ENCODE peak calls at places on chromosomes 1 and 21, in six cellular contexts. One of them, this sample, is unnamed.

GRCh38 chr21:41605178-41605933 is 97.4 kb upstream of the TMPRSS2 start:
- DNase-seq in adrenal gland: no peak
- DNase-seq in IMR-90: no peak
- DNase-seq in prostate gland: peak; percentile 75
- DNase-seq in HCT116: no peak
- DNase-seq in heart left ventricle: no peak
- DNase-seq in this sample: peak; percentile 44

GRCh38 chr1:18253093-18253492 is 145.5 kb downstream of the IGSF21 start:
- DNase-seq in adrenal gland: no peak
- DNase-seq in IMR-90: no peak
- DNase-seq in prostate gland: no peak
- DNase-seq in HCT116: no peak
- DNase-seq in heart left ventricle: no peak
- DNase-seq in this sample: no peak

GRCh38 chr21:37631319-37632117 is 264.9 kb downstream of the DYRK1A start:
- DNase-seq in adrenal gland: no peak
- DNase-seq in IMR-90: no peak
- DNase-seq in prostate gland: peak; percentile 35
- DNase-seq in HCT116: no peak
- DNase-seq in heart left ventricle: no peak
- DNase-seq in this sample: no peak

GRCh38 chr1:60281360-60281932 is 207.9 kb upstream of the C1orf87 start:
- DNase-seq in adrenal gland: peak; percentile 58
- DNase-seq in IMR-90: peak; percentile 30
- DNase-seq in prostate gland: peak; percentile 63
- DNase-seq in HCT116: peak; percentile 83
- DNase-seq in heart left ventricle: peak; percentile 72
- DNase-seq in this sample: peak; percentile 16

GRCh38 chr21:36708512-36709029 is 9.7 kb downstream of the SIM2 start:
- DNase-seq in adrenal gland: no peak
- DNase-seq in IMR-90: no peak
- DNase-seq in prostate gland: no peak
- DNase-seq in HCT116: no peak
- DNase-seq in heart left ventricle: no peak
- DNase-seq in this sample: no peak

GRCh38 chr1:55050283-55050682 is 10.9 kb downstream of the PCSK9 start:
- DNase-seq in adrenal gland: peak; percentile 63
- DNase-seq in IMR-90: peak; percentile 62
- DNase-seq in prostate gland: no peak
- DNase-seq in HCT116: no peak
- DNase-seq in heart left ventricle: no peak
- DNase-seq in this sample: peak; percentile 36

GRCh38 chr1:41379741-41380130 is 18.5 kb downstream of the FOXO6 start:
- DNase-seq in adrenal gland: no peak
- DNase-seq in IMR-90: no peak
- DNase-seq in prostate gland: no peak
- DNase-seq in HCT116: no peak
- DNase-seq in heart left ventricle: no peak
- DNase-seq in this sample: no peak

GRCh38 chr1:94993931-94994645 is 67.2 kb upstream of the CNN3 start:
- DNase-seq in adrenal gland: no peak
- DNase-seq in IMR-90: no peak
- DNase-seq in prostate gland: no peak
- DNase-seq in HCT116: no peak
- DNase-seq in heart left ventricle: no peak
- DNase-seq in this sample: no peak

GRCh38 chr1:31683997-31684396 is 19.8 kb downstream of the COL16A1 start:
- DNase-seq in adrenal gland: no peak
- DNase-seq in IMR-90: no peak
- DNase-seq in prostate gland: no peak
- DNase-seq in HCT116: no peak
- DNase-seq in heart left ventricle: no peak
- DNase-seq in this sample: no peak

GRCh38 chr1:7585216-7585907 is 185.7 kb upstream of the VAMP3 start:
- DNase-seq in adrenal gland: no peak
- DNase-seq in IMR-90: no peak
- DNase-seq in prostate gland: no peak
- DNase-seq in HCT116: no peak
- DNase-seq in heart left ventricle: no peak
- DNase-seq in this sample: no peak

GRCh38 chr1:72137665-72138064 is 144.7 kb downstream of the NEGR1 start:
- DNase-seq in adrenal gland: no peak
- DNase-seq in IMR-90: no peak
- DNase-seq in prostate gland: no peak
- DNase-seq in HCT116: no peak
- DNase-seq in heart left ventricle: no peak
- DNase-seq in this sample: no peak

GRCh38 chr1:231723146-231723545 is 96.6 kb downstream of the DISC1 start:
- DNase-seq in adrenal gland: no peak
- DNase-seq in IMR-90: no peak
- DNase-seq in prostate gland: no peak
- DNase-seq in HCT116: no peak
- DNase-seq in heart left ventricle: no peak
- DNase-seq in this sample: no peak

GRCh38 chr1:230201445-230201844 is 134.4 kb downstream of the GALNT2 start:
- DNase-seq in adrenal gland: peak; percentile 70
- DNase-seq in IMR-90: no peak
- DNase-seq in prostate gland: no peak
- DNase-seq in HCT116: no peak
- DNase-seq in heart left ventricle: no peak
- DNase-seq in this sample: no peak

GRCh38 chr1:226519741-226520598 is 28.6 kb upstream of the STUM start:
- DNase-seq in adrenal gland: no peak
- DNase-seq in IMR-90: no peak
- DNase-seq in prostate gland: no peak
- DNase-seq in HCT116: no peak
- DNase-seq in heart left ventricle: no peak
- DNase-seq in this sample: no peak

GRCh38 chr1:13813398-13814012 is 113.5 kb downstream of the PRDM2 start:
- DNase-seq in adrenal gland: peak; percentile 38
- DNase-seq in IMR-90: no peak
- DNase-seq in prostate gland: no peak
- DNase-seq in HCT116: no peak
- DNase-seq in heart left ventricle: peak; percentile 50
- DNase-seq in this sample: peak; percentile 34

GRCh38 chr1:205827623-205828022 is 14.6 kb upstream of the SLC41A1 start:
- DNase-seq in adrenal gland: no peak
- DNase-seq in IMR-90: no peak
- DNase-seq in prostate gland: no peak
- DNase-seq in HCT116: no peak
- DNase-seq in heart left ventricle: peak; percentile 55
- DNase-seq in this sample: no peak

GRCh38 chr1:174939771-174940545 is 59.8 kb upstream of the CACYBP start:
- DNase-seq in adrenal gland: no peak
- DNase-seq in IMR-90: no peak
- DNase-seq in prostate gland: no peak
- DNase-seq in HCT116: no peak
- DNase-seq in heart left ventricle: no peak
- DNase-seq in this sample: no peak
- TF ChIP-seq POLR2A in adrenal gland: no peak
- TF ChIP-seq POLR2A in IMR-90: no peak
- TF ChIP-seq POLR2A in prostate gland: no peak
- TF ChIP-seq POLR2A in HCT116: no peak
- TF ChIP-seq POLR2A in heart left ventricle: no peak
- TF ChIP-seq POLR2A in this sample: no peak

GRCh38 chr1:184033711-184034167 is 3.8 kb downstream of the COLGALT2 start:
- DNase-seq in adrenal gland: no peak
- DNase-seq in IMR-90: peak; percentile 76
- DNase-seq in prostate gland: no peak
- DNase-seq in HCT116: no peak
- DNase-seq in heart left ventricle: no peak
- DNase-seq in this sample: no peak
- TF ChIP-seq POLR2A in adrenal gland: no peak
- TF ChIP-seq POLR2A in IMR-90: no peak
- TF ChIP-seq POLR2A in prostate gland: no peak
- TF ChIP-seq POLR2A in HCT116: no peak
- TF ChIP-seq POLR2A in heart left ventricle: no peak
- TF ChIP-seq POLR2A in this sample: no peak

GRCh38 chr1:209827384-209828261 is at the start of gene UTP25:
- DNase-seq in adrenal gland: peak; percentile 93
- DNase-seq in IMR-90: peak; percentile 97
- DNase-seq in prostate gland: peak; percentile 86
- DNase-seq in HCT116: peak; percentile 96
- DNase-seq in heart left ventricle: peak; percentile 94
- DNase-seq in this sample: peak; percentile 98
- TF ChIP-seq POLR2A in adrenal gland: peak; percentile 51
- TF ChIP-seq POLR2A in IMR-90: no peak
- TF ChIP-seq POLR2A in prostate gland: peak; percentile 53
- TF ChIP-seq POLR2A in HCT116: peak; percentile 89
- TF ChIP-seq POLR2A in heart left ventricle: no peak
- TF ChIP-seq POLR2A in this sample: no peak

GRCh38 chr1:66119148-66119547 is 326.5 kb downstream of the PDE4B start:
- DNase-seq in adrenal gland: no peak
- DNase-seq in IMR-90: no peak
- DNase-seq in prostate gland: no peak
- DNase-seq in HCT116: no peak
- DNase-seq in heart left ventricle: no peak
- DNase-seq in this sample: no peak

DNA sequence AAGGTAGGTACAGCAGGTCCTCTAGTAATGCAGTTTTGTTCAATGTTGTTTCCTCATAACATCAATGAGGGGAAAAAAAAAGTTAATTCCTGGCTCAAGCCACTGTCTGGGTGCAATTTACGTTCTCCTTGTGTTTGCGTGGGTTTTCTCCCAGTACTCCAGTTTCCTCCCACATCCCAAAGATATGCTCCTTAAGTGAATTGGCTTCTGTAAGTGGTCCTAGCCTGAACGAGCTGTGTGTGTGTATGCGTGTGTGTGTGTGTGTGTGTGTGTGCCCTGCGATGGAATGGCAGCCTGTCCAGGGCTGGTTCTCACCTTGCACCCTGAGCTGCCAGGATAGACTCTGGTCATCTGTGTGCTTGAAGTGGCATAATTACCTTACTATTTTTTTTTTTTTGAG is 332.0 kb downstream of the PDE4B start:
- DNase-seq in adrenal gland: no peak
- DNase-seq in IMR-90: no peak
- DNase-seq in prostate gland: no peak
- DNase-seq in HCT116: no peak
- DNase-seq in heart left ventricle: no peak
- DNase-seq in this sample: no peak
- TF ChIP-seq POLR2A in adrenal gland: no peak
- TF ChIP-seq POLR2A in IMR-90: no peak
- TF ChIP-seq POLR2A in prostate gland: no peak
- TF ChIP-seq POLR2A in HCT116: no peak
- TF ChIP-seq POLR2A in heart left ventricle: no peak
- TF ChIP-seq POLR2A in this sample: no peak

GRCh38 chr1:156124557-156125483 is 10.3 kb downstream of the LMNA start:
- DNase-seq in adrenal gland: peak; percentile 81
- DNase-seq in IMR-90: no peak
- DNase-seq in prostate gland: peak; percentile 64
- DNase-seq in HCT116: no peak
- DNase-seq in heart left ventricle: peak; percentile 71
- DNase-seq in this sample: peak; percentile 85
- TF ChIP-seq POLR2A in adrenal gland: no peak
- TF ChIP-seq POLR2A in IMR-90: no peak
- TF ChIP-seq POLR2A in prostate gland: peak; percentile 84
- TF ChIP-seq POLR2A in HCT116: no peak
- TF ChIP-seq POLR2A in heart left ventricle: no peak
- TF ChIP-seq POLR2A in this sample: no peak

GRCh38 chr1:154418062-154418897 is 13.1 kb downstream of the IL6R start:
- DNase-seq in adrenal gland: peak; percentile 87
- DNase-seq in IMR-90: no peak
- DNase-seq in prostate gland: peak; percentile 95
- DNase-seq in HCT116: peak; percentile 95
- DNase-seq in heart left ventricle: no peak
- DNase-seq in this sample: peak; percentile 94
- TF ChIP-seq POLR2A in adrenal gland: no peak
- TF ChIP-seq POLR2A in IMR-90: no peak
- TF ChIP-seq POLR2A in prostate gland: no peak
- TF ChIP-seq POLR2A in HCT116: no peak
- TF ChIP-seq POLR2A in heart left ventricle: no peak
- TF ChIP-seq POLR2A in this sample: peak; percentile 40

GRCh38 chr1:19435851-19436465 is 49.4 kb downstream of the CAPZB start:
- DNase-seq in adrenal gland: no peak
- DNase-seq in IMR-90: peak; percentile 71
- DNase-seq in prostate gland: no peak
- DNase-seq in HCT116: no peak
- DNase-seq in heart left ventricle: no peak
- DNase-seq in this sample: no peak
- TF ChIP-seq POLR2A in adrenal gland: no peak
- TF ChIP-seq POLR2A in IMR-90: no peak
- TF ChIP-seq POLR2A in prostate gland: no peak
- TF ChIP-seq POLR2A in HCT116: no peak
- TF ChIP-seq POLR2A in heart left ventricle: no peak
- TF ChIP-seq POLR2A in this sample: no peak

GRCh38 chr1:184052194-184052559 is 647 bp downstream of the TSEN15 start:
- DNase-seq in adrenal gland: no peak
- DNase-seq in IMR-90: no peak
- DNase-seq in prostate gland: no peak
- DNase-seq in HCT116: no peak
- DNase-seq in heart left ventricle: no peak
- DNase-seq in this sample: no peak

GRCh38 chr1:184051138-184051484 is 419 bp upstream of the TSEN15 start:
- DNase-seq in adrenal gland: no peak
- DNase-seq in IMR-90: no peak
- DNase-seq in prostate gland: peak; percentile 13
- DNase-seq in HCT116: peak; percentile 19
- DNase-seq in heart left ventricle: no peak
- DNase-seq in this sample: no peak

GRCh38 chr1:184053881-184054280 is 2.4 kb downstream of the TSEN15 start:
- DNase-seq in adrenal gland: no peak
- DNase-seq in IMR-90: no peak
- DNase-seq in prostate gland: no peak
- DNase-seq in HCT116: no peak
- DNase-seq in heart left ventricle: no peak
- DNase-seq in this sample: no peak

GRCh38 chr1:184051485-184052193 is at the start of gene TSEN15:
- DNase-seq in adrenal gland: peak; percentile 83
- DNase-seq in IMR-90: peak; percentile 86
- DNase-seq in prostate gland: peak; percentile 66
- DNase-seq in HCT116: peak; percentile 61
- DNase-seq in heart left ventricle: peak; percentile 82
- DNase-seq in this sample: peak; percentile 81

GRCh38 chr1:184052750-184053149 is 1.2 kb downstream of the TSEN15 start:
- DNase-seq in adrenal gland: no peak
- DNase-seq in IMR-90: no peak
- DNase-seq in prostate gland: no peak
- DNase-seq in HCT116: no peak
- DNase-seq in heart left ventricle: no peak
- DNase-seq in this sample: no peak
- TF ChIP-seq POLR2A in adrenal gland: no peak
- TF ChIP-seq POLR2A in IMR-90: no peak
- TF ChIP-seq POLR2A in prostate gland: no peak
- TF ChIP-seq POLR2A in HCT116: no peak
- TF ChIP-seq POLR2A in heart left ventricle: no peak
- TF ChIP-seq POLR2A in this sample: no peak

This sample was measured in Peyer's patch.